ENCODE peak calls at places on chromosomes 16 and 17, in six cellular contexts. T is A673; W is brain microvascular endothelial cell; K is CD4-positive, alpha-beta T cell; L is neural progenitor cell; Q is cardiac muscle cell. Z is an unnamed sample.

GRCh38 chr16:65509172-65509571 is 387.3 kb upstream of the CDH11 start:
- DNase-seq in T (peak; percentile 25), W (no peak), K (no peak), L (no peak), Q (no peak), Z (no peak)

GRCh38 chr16:30369938-30370443 is 303 bp downstream of the TBC1D10B start:
- DNase-seq in T (no peak), W (no peak), K (no peak), L (no peak), Q (no peak), Z (no peak)

GRCh38 chr17:27466748-27467375 is 10.6 kb downstream of the KSR1 start:
- DNase-seq in T (no peak), W (no peak), K (peak; percentile 25), L (no peak), Q (no peak), Z (no peak)

GRCh38 chr17:68450391-68450790 is 6.9 kb downstream of the WIPI1 start:
- DNase-seq in T (no peak), W (no peak), K (no peak), L (no peak), Q (no peak), Z (no peak)

GRCh38 chr17:82529914-82530300 is 10.4 kb downstream of the FOXK2 start:
- DNase-seq in T (no peak), W (no peak), K (no peak), L (no peak), Q (no peak), Z (no peak)

GRCh38 chr16:2954228-2954627 is 9.8 kb upstream of the KREMEN2 start:
- DNase-seq in T (no peak), W (no peak), K (no peak), L (no peak), Q (no peak), Z (no peak)

GRCh38 chr16:84302111-84302954 is 7.7 kb downstream of the WFDC1 start:
- DNase-seq in T (no peak), W (no peak), K (no peak), L (no peak), Q (no peak), Z (no peak)

GRCh38 chr17:67403065-67403464 is 26.0 kb downstream of the PITPNC1 start:
- DNase-seq in T (no peak), W (no peak), K (no peak), L (no peak), Q (no peak), Z (no peak)

GRCh38 chr16:28092721-28093382 is 29.3 kb upstream of the GSG1L start:
- DNase-seq in T (no peak), W (no peak), K (no peak), L (no peak), Q (no peak), Z (no peak)

GRCh38 chr16:84082110-84082509 is 34.6 kb downstream of the MBTPS1 start:
- DNase-seq in T (no peak), W (no peak), K (no peak), L (no peak), Q (no peak), Z (no peak)

GRCh38 chr16:91484-91883 is 13.5 kb downstream of the MPG start:
- DNase-seq in T (peak; percentile 92), W (no peak), K (no peak), L (no peak), Q (peak; percentile 54), Z (no peak)

GRCh38 chr17:76082326-76083251 is 3.6 kb downstream of the ZACN start:
- DNase-seq in T (no peak), W (no peak), K (no peak), L (no peak), Q (peak; percentile 11), Z (no peak)

GRCh38 chr16:1580956-1581355 is 30.9 kb downstream of the IFT140 start:
- DNase-seq in T (no peak), W (no peak), K (no peak), L (no peak), Q (no peak), Z (peak; percentile 64)

GRCh38 chr16:620700-621525 is 9.9 kb upstream of the WFIKKN1 start:
- DNase-seq in T (no peak), W (no peak), K (no peak), L (no peak), Q (no peak), Z (no peak)

GRCh38 chr16:26027060-26027459 is 335.3 kb downstream of the HS3ST4 start:
- DNase-seq in T (peak; percentile 90), W (no peak), K (no peak), L (no peak), Q (no peak), Z (no peak)

GRCh38 chr16:63617047-63617989 is 1504.5 kb downstream of the CDH11 start:
- DNase-seq in T (peak; percentile 2), W (peak; percentile 1), K (no peak), L (no peak), Q (peak; percentile 69), Z (peak; percentile 19)

GRCh38 chr17:50101346-50102163 is 6.4 kb downstream of the PDK2 start:
- DNase-seq in T (no peak), W (no peak), K (no peak), L (peak; percentile 40), Q (peak; percentile 73), Z (peak; percentile 89)

GRCh38 chr16:67548265-67549126 is 13.8 kb upstream of the CTCF start:
- DNase-seq in T (no peak), W (no peak), K (no peak), L (no peak), Q (no peak), Z (no peak)

GRCh38 chr17:30600830-30601494 is 123.8 kb downstream of the GOSR1 start:
- DNase-seq in T (peak; percentile 39), W (no peak), K (peak; percentile 5), L (peak; percentile 58), Q (peak; percentile 28), Z (peak; percentile 50)

GRCh38 chr17:48995332-48995870 is 1.8 kb upstream of the IGF2BP1 start:
- DNase-seq in T (peak; percentile 88), W (no peak), K (no peak), L (peak; percentile 85), Q (peak; percentile 59), Z (no peak)

GRCh38 chr16:3920206-3920605 is 39.7 kb upstream of the CREBBP start:
- DNase-seq in T (no peak), W (no peak), K (no peak), L (no peak), Q (no peak), Z (no peak)

GRCh38 chr16:84844049-84844350 is 24.2 kb downstream of the CRISPLD2 start:
- DNase-seq in T (no peak), W (no peak), K (no peak), L (no peak), Q (no peak), Z (no peak)

GRCh38 chr17:75365009-75365930 is 40.2 kb downstream of the GRB2 start:
- DNase-seq in T (no peak), W (no peak), K (no peak), L (peak; percentile 21), Q (no peak), Z (no peak)

GRCh38 chr16:54689072-54689471 is 241.6 kb upstream of the IRX5 start:
- DNase-seq in T (no peak), W (no peak), K (no peak), L (no peak), Q (no peak), Z (no peak)

GRCh38 chr16:27321013-27321960 is 7.5 kb downstream of the IL4R start:
- DNase-seq in T (no peak), W (no peak), K (no peak), L (no peak), Q (no peak), Z (no peak)

GRCh38 chr17:2094891-2095535 is 40.1 kb downstream of the HIC1 start:
- DNase-seq in T (peak; percentile 52), W (peak; percentile 82), K (no peak), L (peak; percentile 56), Q (peak; percentile 67), Z (no peak)

GRCh38 chr17:52383493-52384100 is 225.1 kb upstream of the CA10 start:
- DNase-seq in T (peak; percentile 72), W (peak; percentile 11), K (no peak), L (peak; percentile 87), Q (peak; percentile 84), Z (peak; percentile 77)
- TF ChIP-seq CTCF in T (peak; percentile 76), W (peak; percentile 29), K (no peak), L (peak; percentile 82), Q (peak; percentile 60), Z (peak; percentile 66)

GRCh38 chr16:62280556-62280955 is 244.3 kb upstream of the CDH8 start:
- DNase-seq in T (no peak), W (no peak), K (no peak), L (no peak), Q (peak; percentile 7), Z (no peak)

GRCh38 chr16:62276632-62277031 is 240.4 kb upstream of the CDH8 start:
- DNase-seq in T (no peak), W (no peak), K (no peak), L (no peak), Q (no peak), Z (no peak)

GRCh38 chr16:62277942-62278341 is 241.7 kb upstream of the CDH8 start:
- DNase-seq in T (no peak), W (no peak), K (no peak), L (no peak), Q (no peak), Z (no peak)
- H3K27ac ChIP-seq in T (no peak overlapping the region), W (no peak overlapping the region), K (no peak overlapping the region), L (no peak overlapping the region), Q (no peak overlapping the region), Z (no peak overlapping the region)

DNA sequence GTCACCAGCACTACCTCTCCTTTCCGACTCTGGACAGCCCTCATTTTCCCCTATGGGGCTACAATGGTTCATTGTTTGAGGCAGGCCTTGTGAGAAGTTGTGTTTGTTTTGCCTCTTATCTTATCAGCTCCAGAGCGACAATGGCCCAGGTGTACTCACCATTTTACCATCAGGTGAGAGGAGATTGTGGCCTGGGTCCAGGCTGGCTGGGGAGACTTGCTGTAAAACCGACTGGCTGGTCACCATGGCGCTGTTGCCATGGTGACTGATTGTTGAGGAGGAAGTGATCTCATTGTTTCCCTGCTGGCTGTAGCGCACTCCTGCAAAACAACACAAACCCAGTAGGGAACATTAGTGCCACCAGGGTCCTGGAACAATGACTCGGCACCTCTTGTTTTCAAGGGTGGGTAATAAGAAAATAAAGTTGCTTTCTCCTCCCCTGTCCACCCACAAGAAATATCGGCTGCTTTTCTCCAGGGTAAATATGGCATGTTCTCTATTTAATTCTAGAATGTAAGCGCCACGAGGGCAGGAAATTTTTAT is 34.4 kb downstream of the HNF1B start:
- DNase-seq in T (peak; percentile 48), W (peak; percentile 88), K (no peak), L (peak; percentile 94), Q (no peak), Z (peak; percentile 96)
- TF ChIP-seq CTCF in T (no peak), W (peak; percentile 34), K (no peak), L (no peak), Q (no peak), Z (no peak)

DNA sequence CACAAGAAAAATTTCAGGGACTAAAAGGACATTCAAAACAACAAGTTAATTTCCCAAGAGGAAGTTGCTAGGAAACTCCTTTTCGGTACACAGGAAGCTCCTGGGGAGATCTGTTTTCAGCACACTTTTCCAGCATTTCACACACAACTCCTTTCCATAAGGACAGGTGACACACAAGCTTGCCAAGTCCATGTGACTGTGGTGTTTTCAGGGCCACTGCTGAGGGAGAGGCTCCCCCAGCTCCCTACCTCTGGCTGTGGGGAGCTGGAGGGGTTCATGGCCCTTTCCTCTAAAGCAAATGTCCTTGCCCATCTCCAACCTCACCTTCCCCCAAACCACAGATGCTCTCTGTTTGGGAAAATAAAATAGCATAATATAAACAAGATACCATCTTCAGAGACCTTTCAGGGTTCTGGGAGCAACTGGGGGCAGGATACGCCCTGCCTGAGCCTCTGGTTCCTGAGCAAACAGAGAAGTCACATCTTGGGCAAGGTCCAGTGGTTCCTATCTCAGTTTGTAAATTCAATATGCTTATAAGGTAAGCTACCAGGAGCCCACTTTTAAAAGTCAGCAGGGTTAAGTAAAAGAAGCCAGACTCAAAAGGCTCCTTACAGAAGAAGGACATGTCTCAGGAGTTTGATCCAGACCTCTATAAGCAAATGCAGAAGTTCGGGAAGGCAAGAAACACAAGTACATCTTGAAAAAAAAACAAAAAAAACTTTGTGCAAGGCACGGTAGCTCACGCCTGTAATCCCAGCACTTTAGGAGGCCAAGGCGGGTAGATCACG is 3.0 kb downstream of the PDZD9 start:
- DNase-seq in T (peak; percentile 32), W (no peak), K (no peak), L (no peak), Q (no peak), Z (peak; percentile 36)
- H3K27ac ChIP-seq in T (no peak overlapping the region), W (no peak overlapping the region), K (no peak overlapping the region), L (no peak overlapping the region), Q (no peak overlapping the region), Z (no peak overlapping the region)

Z was measured in colonic mucosa.